ENCODE peak calls at places on chromosome 17, in eight cellular contexts. J, O, A, V, F, C, L and P are unnamed samples.
A peak's percentile ranks its signal among the peaks of the same experiment; 100 is the strongest.

GRCh38 chr17:9802701-9803100 is 11.3 kb upstream of the DHRS7C start:
- DNase-seq in J (no peak), O (no peak), A (no peak), V (no peak), F (no peak), C (no peak), L (no peak), P (no peak)

GRCh38 chr17:58679263-58680037 is 12.4 kb downstream of the TEX14 start:
- DNase-seq in J (no peak), O (no peak), A (no peak), V (no peak), F (no peak), C (no peak), L (peak; percentile 50), P (no peak)

GRCh38 chr17:41666336-41666680 is 22.4 kb upstream of the EIF1 start:
- DNase-seq in J (peak; percentile 54), O (peak; percentile 50), A (peak; percentile 41), V (no peak), F (no peak), C (no peak), L (peak; percentile 76), P (no peak)

GRCh38 chr17:35315283-35315682 is 58.1 kb downstream of the SLFN11 start:
- DNase-seq in J (no peak), O (no peak), A (no peak), V (peak; percentile 78), F (peak; percentile 82), C (peak; percentile 72), L (peak; percentile 92), P (no peak)

GRCh38 chr17:71828182-71828596 is 292.6 kb upstream of the SOX9 start:
- DNase-seq in J (no peak), O (no peak), A (peak; percentile 96), V (peak; percentile 44), F (peak; percentile 24), C (no peak), L (peak; percentile 8), P (peak; percentile 21)

GRCh38 chr17:2815781-2816185 is 19.5 kb downstream of the RAP1GAP2 start:
- DNase-seq in J (no peak), O (no peak), A (peak; percentile 66), V (no peak), F (no peak), C (no peak), L (no peak), P (no peak)

GRCh38 chr17:19785854-19786253 is 37.8 kb upstream of the ALDH3A1 start:
- DNase-seq in J (no peak), O (no peak), A (no peak), V (no peak), F (no peak), C (no peak), L (no peak), P (no peak)

GRCh38 chr17:38507921-38508569 is 79.8 kb downstream of the ARHGAP23 start:
- DNase-seq in J (no peak), O (no peak), A (no peak), V (no peak), F (no peak), C (no peak), L (no peak), P (no peak)

GRCh38 chr17:47078801-47079200 is 99.7 kb upstream of the RPRML start:
- DNase-seq in J (no peak), O (no peak), A (no peak), V (no peak), F (no peak), C (no peak), L (no peak), P (no peak)

GRCh38 chr17:49343273-49343672 is 18.8 kb downstream of the ZNF652 start:
- DNase-seq in J (no peak), O (no peak), A (no peak), V (no peak), F (no peak), C (peak; percentile 19), L (peak; percentile 50), P (no peak)